ENCODE peak calls at places on chromosomes 12 and 14, in five cellular contexts. J is cardiac muscle cell, S is heart left ventricle, G is HCT116, D is AG04449. B is an unnamed sample.

GRCh38 chr14:100662850-100663527 is 63.7 kb upstream of the DLK1 start:
- DNase-seq in J (peak), S (peak), G (peak), D (no peak), B (no peak)

GRCh38 chr12:64125913-64126312 is 96.2 kb downstream of the KICS2 start:
- DNase-seq in J (peak), S (no peak), G (no peak), D (no peak), B (no peak)

GRCh38 chr12:67019070-67019469 is 250.1 kb upstream of the CAND1 start:
- DNase-seq in J (no peak), S (no peak), G (no peak), D (no peak), B (no peak)

GRCh38 chr12:122004633-122005071 is 17.0 kb upstream of the BCL7A start:
- DNase-seq in J (peak), S (no peak), G (no peak), D (no peak), B (no peak)

GRCh38 chr12:32273712-32274111 is 125.6 kb upstream of the FGD4 start:
- DNase-seq in J (no peak), S (no peak), G (no peak), D (no peak), B (no peak)

GRCh38 chr14:68809524-68809923 is 16.7 kb upstream of the ZFP36L1 start:
- DNase-seq in J (no peak), S (peak), G (no peak), D (no peak), B (no peak)

GRCh38 chr12:119322324-119322723 is 12.2 kb upstream of the CCDC60 start:
- DNase-seq in J (no peak), S (no peak), G (no peak), D (no peak), B (no peak)

GRCh38 chr14:60656755-60657608 is 7.7 kb upstream of the SIX1 start:
- DNase-seq in J (peak), S (no peak), G (no peak), D (no peak), B (no peak)

GRCh38 chr12:120100630-120101029 is 15.9 kb downstream of the RAB35 start:
- DNase-seq in J (peak), S (peak), G (no peak), D (no peak), B (no peak)

DNA sequence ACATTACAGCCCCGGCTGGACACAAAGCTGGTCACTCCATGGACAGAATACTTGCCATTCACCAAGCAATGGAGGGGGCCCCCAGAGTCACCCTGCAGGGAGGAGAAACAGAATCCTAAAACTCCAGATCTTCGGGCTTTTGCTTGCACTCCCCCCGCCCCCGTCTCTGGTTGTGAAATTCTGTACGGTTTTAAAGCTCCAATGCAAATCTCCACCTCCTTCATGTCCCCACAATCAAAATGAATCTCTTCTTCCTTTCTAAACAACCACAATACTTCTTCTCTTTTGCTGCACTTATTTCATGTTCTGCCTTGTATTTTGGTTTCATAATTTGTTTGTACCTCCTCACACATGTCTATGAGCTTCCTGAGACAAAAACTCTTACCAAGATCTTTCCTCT is 5.8 kb upstream of the BIN2 start:
- DNase-seq in J (no peak), S (no peak), G (no peak), D (no peak), B (no peak)
- H3K4me3 ChIP-seq in J (no peak), S (no peak), G (no peak), D (no peak), B (no peak)

DNA sequence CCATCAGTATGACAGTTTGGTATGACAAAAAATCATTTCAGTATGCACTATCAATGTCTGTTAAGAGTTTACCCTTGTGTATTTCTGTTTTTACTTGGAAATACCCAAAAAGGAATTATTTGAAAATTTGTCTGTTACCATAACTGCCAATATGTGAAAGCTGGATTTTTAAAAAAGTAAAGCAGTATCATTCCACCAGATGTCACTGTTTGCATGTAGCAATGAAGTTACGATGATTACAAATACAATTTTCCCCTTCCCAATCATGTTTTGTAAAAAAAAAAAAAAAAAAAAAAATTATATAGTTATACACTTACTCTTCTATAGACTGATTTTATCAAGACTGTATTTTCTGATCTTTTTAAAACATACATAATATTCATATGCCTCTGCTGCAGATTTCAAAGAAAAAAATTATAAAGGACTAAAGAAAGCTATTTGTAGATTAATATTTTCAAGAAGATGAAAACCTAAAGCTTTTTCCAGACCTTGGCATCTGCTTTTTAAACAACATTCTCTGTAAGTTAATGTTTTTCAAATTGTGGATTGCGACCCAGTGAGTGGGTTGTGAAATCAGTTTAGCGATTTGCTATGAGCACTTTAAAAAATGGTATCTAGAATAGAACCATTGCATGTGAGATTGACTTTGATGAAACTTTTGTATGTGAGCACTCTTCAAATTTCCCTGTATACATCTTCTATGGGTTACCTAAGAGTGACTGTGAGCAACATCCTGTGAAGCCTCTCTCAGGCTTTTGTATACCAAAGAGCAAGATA is 114.2 kb downstream of the TTC6 start:
- DNase-seq in J (peak), S (no peak), G (peak), D (no peak), B (peak)
- TF ChIP-seq CTCF in J (peak), S (no peak), G (peak), D (peak), B (peak)

GRCh38 chr14:103033744-103034143 is 23.6 kb downstream of the CDC42BPB start:
- DNase-seq in J (no peak), S (no peak), G (no peak), D (no peak), B (no peak)
- H3K4me3 ChIP-seq in J (no peak), S (no peak), G (no peak), D (no peak), B (no peak)

GRCh38 chr14:50542941-50543418 is 10.6 kb upstream of the MAP4K5 start:
- DNase-seq in J (peak), S (no peak), G (peak), D (no peak), B (no peak)
- TF ChIP-seq CTCF in J (peak), S (peak), G (peak), D (peak), B (peak)

GRCh38 chr12:116879509-116880212 is 1.6 kb downstream of the HRK start:
- DNase-seq in J (no peak), S (no peak), G (no peak), D (no peak), B (no peak)
- H3K4me3 ChIP-seq in J (peak), S (peak), G (peak), D (no peak), B (no peak)

DNA sequence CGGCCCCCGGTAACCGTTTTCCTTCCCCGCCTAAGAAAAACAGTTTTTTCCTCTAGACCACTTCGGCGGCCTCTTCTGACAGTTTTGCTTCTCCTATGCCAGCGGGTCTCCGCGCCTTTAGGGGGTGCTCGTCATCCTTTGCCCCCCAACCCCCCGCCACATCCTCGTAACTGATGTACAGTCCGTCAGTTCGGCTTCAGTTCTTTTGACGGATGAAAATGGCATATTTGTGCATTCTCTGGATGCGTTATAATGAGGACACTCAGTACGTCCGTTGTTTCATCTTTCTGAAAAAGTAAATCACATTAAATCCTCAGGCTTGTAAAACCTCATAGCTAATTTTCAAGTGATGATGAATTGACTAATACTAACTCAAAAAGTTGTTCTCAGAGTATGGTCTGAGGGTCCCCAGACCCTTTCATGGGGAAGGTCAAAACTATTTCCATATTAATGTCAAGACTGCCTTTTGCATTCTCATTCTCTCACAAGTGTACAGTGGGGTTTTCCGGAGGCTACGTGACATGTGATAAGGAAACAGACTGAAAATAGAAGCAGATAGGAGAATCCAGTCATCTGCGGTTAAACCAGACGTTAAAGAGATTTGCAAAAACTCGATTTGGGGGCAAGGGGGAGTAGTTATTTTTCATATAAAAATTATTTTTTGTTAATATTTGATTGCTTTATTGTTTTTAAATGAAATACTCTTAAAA is 829 bp upstream of the NAP1L1 start:
- DNase-seq in J (peak), S (no peak), G (no peak), D (no peak), B (no peak)
- TF ChIP-seq CTCF in J (peak), S (peak), G (no peak), D (peak), B (peak)

GRCh38 chr14:35879654-35880249 is 53.6 kb downstream of the BRMS1L start:
- DNase-seq in J (peak), S (no peak), G (peak), D (no peak), B (no peak)
- H3K4me3 ChIP-seq in J (no peak), S (no peak), G (no peak), D (no peak), B (no peak)

GRCh38 chr14:80364816-80365215 is 153.5 kb upstream of the DIO2 start:
- DNase-seq in J (no peak), S (no peak), G (no peak), D (no peak), B (no peak)

DNA sequence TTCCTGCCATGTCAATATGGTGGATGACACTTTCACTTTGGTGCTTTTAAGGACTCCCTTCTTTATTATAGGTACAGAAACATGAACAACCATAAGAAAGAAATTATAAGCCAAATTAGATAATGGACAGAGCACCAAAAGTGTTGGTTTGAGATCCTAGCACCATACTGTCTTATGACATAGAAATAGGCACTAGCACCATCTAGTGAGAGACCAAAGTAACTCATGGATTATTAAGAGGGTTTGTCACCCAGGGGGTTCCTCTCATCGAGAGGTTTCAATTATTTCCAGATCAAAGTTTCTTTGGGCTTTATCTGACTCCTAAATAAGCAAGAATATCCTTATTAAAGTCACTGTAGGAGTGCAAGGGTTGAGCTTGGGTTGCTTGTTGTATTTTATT is 153.0 kb upstream of the DIO2 start:
- DNase-seq in J (peak), S (no peak), G (no peak), D (no peak), B (no peak)
- TF ChIP-seq CTCF in J (peak), S (no peak), G (peak), D (no peak), B (peak)

DNA sequence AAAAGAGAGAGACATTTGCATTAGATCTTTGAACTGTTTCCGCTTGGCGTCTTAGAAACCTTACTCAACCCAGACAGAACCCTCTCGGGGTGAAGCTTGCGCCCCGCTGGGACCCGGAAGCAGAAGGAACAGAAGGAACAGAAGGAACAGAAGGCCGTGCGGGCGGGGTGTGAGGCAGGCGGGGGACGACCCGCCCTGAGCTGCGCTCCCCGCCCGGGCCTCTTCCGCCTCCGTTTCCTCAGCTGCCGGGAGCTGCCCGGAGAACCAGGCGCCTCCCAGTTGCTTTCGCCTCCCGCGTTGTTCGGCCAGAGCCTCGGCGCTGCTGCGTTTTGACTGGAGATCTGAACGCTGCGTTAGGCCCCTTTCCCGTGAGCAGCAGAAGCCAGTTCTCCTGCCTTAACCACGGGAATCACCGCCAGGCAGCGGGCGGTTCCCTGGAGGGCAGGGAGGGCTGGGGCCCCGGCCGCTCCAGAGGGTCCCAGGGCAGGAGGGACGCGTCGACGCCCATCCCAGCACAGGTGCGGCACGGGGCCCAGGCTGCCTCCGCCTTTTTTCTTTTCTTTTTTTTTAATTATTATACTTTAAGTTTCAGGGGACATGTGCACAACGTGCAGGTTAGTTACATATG is 19.3 kb upstream of the MMP17 start:
- DNase-seq in J (peak), S (peak), G (no peak), D (no peak), B (no peak)
- H3K4me3 ChIP-seq in J (no peak), S (peak), G (no peak), D (peak), B (no peak)

GRCh38 chr14:72432748-72433147 is 461.2 kb downstream of the DPF3 start:
- DNase-seq in J (no peak), S (no peak), G (no peak), D (no peak), B (no peak)

GRCh38 chr14:72430457-72430856 is 463.4 kb downstream of the DPF3 start:
- DNase-seq in J (no peak), S (no peak), G (no peak), D (no peak), B (no peak)

GRCh38 chr14:72434856-72435255 is 459.0 kb downstream of the DPF3 start:
- DNase-seq in J (no peak), S (no peak), G (no peak), D (no peak), B (no peak)

GRCh38 chr14:72433511-72433910 is 460.4 kb downstream of the DPF3 start:
- DNase-seq in J (peak), S (no peak), G (no peak), D (no peak), B (no peak)
- TF ChIP-seq CTCF in J (no peak), S (no peak), G (no peak), D (no peak), B (no peak)